ENCODE peak calls at places on chromosomes 6 and 20, in four cellular contexts. J is BE2C; B is fibroblast of the aortic adventitia; F is CD8-positive, alpha-beta T cell. O is an unnamed sample.

GRCh38 chr6:97697450-97697849 is 414.4 kb upstream of the MMS22L start:
- DNase-seq in F (no peak), J (no peak), B (no peak), O (no peak)

GRCh38 chr6:120826253-120826652 is 508.0 kb downstream of the TBC1D32 start:
- DNase-seq in F (no peak), J (peak), B (no peak), O (peak)

GRCh38 chr6:104633125-104633524 is 226.6 kb downstream of the HACE1 start:
- DNase-seq in F (no peak), J (no peak), B (no peak), O (no peak)

GRCh38 chr20:23160536-23161243 is 74.6 kb upstream of the CD93 start:
- DNase-seq in B (peak), J (no peak), F (no peak), O (no peak)

GRCh38 chr20:38961530-38962043 is 557 bp upstream of the DHX35 start:
- DNase-seq in J (no peak), B (no peak), F (no peak), O (no peak)

GRCh38 chr20:62816031-62816878 is 595 bp upstream of the COL9A3 start:
- DNase-seq in B (no peak), F (no peak), J (no peak), O (no peak)

GRCh38 chr6:10518461-10519216 is 2.5 kb upstream of the GCNT2 start:
- DNase-seq in B (peak), J (no peak), F (no peak), O (no peak)

GRCh38 chr20:18057106-18057993 is at the start of gene OVOL2:
- DNase-seq in J (no peak), B (no peak), F (no peak), O (peak)

GRCh38 chr6:32096394-32097258 is 12.5 kb downstream of the TNXB start:
- DNase-seq in B (no peak), J (peak), F (no peak), O (no peak)

GRCh38 chr6:38638941-38639497 is 710 bp downstream of the BTBD9 start:
- DNase-seq in F (peak), J (peak), B (peak), O (peak)

GRCh38 chr20:61730631-61731362 is 334.9 kb downstream of the TAF4 start:
- DNase-seq in B (no peak), J (no peak), F (no peak), O (no peak)

GRCh38 chr6:134374486-134374885 is 56.6 kb upstream of the SGK1 start:
- DNase-seq in J (no peak), F (no peak), B (peak), O (no peak)

GRCh38 chr6:139687055-139687454 is 312.6 kb upstream of the CITED2 start:
- DNase-seq in J (no peak), F (no peak), B (no peak), O (no peak)

GRCh38 chr6:32151885-32152311 is at the start of gene PRRT1:
- DNase-seq in J (no peak), B (peak), F (no peak), O (no peak)

GRCh38 chr6:6661684-6662083 is 73.2 kb downstream of the LY86 start:
- DNase-seq in J (peak), F (no peak), B (peak), O (no peak)

GRCh38 chr20:58308680-58309527 is 611 bp upstream of the RAB22A start:
- DNase-seq in B (peak), F (peak), J (peak), O (peak)

GRCh38 chr20:8720089-8720488 is 348.8 kb upstream of the PLCB4 start:
- DNase-seq in B (peak), J (no peak), F (no peak), O (no peak)

GRCh38 chr6:110635096-110635495 is 158.7 kb upstream of the SLC22A16 start:
- DNase-seq in J (no peak), F (no peak), B (no peak), O (no peak)

GRCh38 chr6:112216699-112217551 is 37.4 kb downstream of the LAMA4 start:
- DNase-seq in J (no peak), F (no peak), B (peak), O (no peak)

GRCh38 chr6:52009736-52010135 is 77.7 kb downstream of the PKHD1 start:
- DNase-seq in B (no peak), F (no peak), J (peak), O (no peak)

GRCh38 chr6:160978141-160978926 is 13.2 kb upstream of the MAP3K4 start:
- DNase-seq in J (no peak), B (peak), F (no peak), O (no peak)

GRCh38 chr20:34703573-34704176 is 469 bp upstream of the TP53INP2 start:
- DNase-seq in F (no peak), J (no peak), B (peak), O (no peak)

GRCh38 chr20:17530716-17531536 is at the start of gene BFSP1:
- DNase-seq in F (peak), B (peak), J (peak), O (peak)

GRCh38 chr20:58040447-58041290 is 187.8 kb downstream of the ANKRD60 start:
- DNase-seq in J (no peak), F (no peak), B (no peak), O (no peak)

GRCh38 chr6:139265512-139266190 is 26.1 kb downstream of the TXLNB start:
- DNase-seq in B (no peak), J (no peak), F (no peak), O (no peak)

GRCh38 chr6:14798594-14798982 is 447.3 kb upstream of the JARID2 start:
- DNase-seq in F (no peak), J (no peak), B (no peak), O (no peak)

GRCh38 chr20:36613974-36614373 is 8.4 kb downstream of the RAB5IF start:
- DNase-seq in F (no peak), J (no peak), B (no peak), O (no peak)

GRCh38 chr6:105401247-105402089 is 1.4 kb downstream of the PREP start:
- DNase-seq in J (no peak), B (no peak), F (no peak), O (no peak)

GRCh38 chr6:36904096-36904495 is 18.3 kb downstream of the C6orf89 start:
- DNase-seq in F (no peak), B (no peak), J (no peak), O (no peak)

GRCh38 chr6:143007626-143008025 is 53.1 kb upstream of the AIG1 start:
- DNase-seq in B (peak), F (no peak), J (no peak), O (no peak)

GRCh38 chr6:47407295-47408281 is 70.0 kb upstream of the CD2AP start:
- DNase-seq in F (no peak), J (no peak), B (peak), O (no peak)

GRCh38 chr20:50335105-50335504 is 144.5 kb downstream of the CEBPB start:
- DNase-seq in F (no peak), J (peak), B (no peak), O (no peak)

GRCh38 chr20:35120012-35120701 is 27.0 kb downstream of the EDEM2 start:
- DNase-seq in B (peak), F (no peak), J (no peak), O (no peak)

GRCh38 chr20:23021941-23022340 is 13.2 kb upstream of the SSTR4 start:
- DNase-seq in J (no peak), B (no peak), F (no peak), O (no peak)

GRCh38 chr20:58044286-58044685 is 184.2 kb downstream of the ANKRD60 start:
- DNase-seq in J (no peak), F (no peak), B (no peak), O (no peak)

GRCh38 chr6:125944434-125944816 is 12.1 kb upstream of the HINT3 start:
- DNase-seq in F (no peak), B (peak), J (no peak), O (no peak)

GRCh38 chr6:102582569-102582968 is 1189.1 kb downstream of the GRIK2 start:
- DNase-seq in B (no peak), J (peak), F (no peak), O (no peak)

GRCh38 chr20:45945678-45946148 is 11.2 kb downstream of the PCIF1 start:
- DNase-seq in B (no peak), F (no peak), J (no peak), O (no peak)
- TF ChIP-seq CTCF in B (no peak), F (no peak), J (no peak), O (no peak)

GRCh38 chr20:2093200-2093781 is 8.3 kb upstream of the STK35 start:
- DNase-seq in F (no peak), J (peak), B (no peak), O (peak)
- TF ChIP-seq CTCF in F (peak), J (peak), B (peak), O (peak)

DNA sequence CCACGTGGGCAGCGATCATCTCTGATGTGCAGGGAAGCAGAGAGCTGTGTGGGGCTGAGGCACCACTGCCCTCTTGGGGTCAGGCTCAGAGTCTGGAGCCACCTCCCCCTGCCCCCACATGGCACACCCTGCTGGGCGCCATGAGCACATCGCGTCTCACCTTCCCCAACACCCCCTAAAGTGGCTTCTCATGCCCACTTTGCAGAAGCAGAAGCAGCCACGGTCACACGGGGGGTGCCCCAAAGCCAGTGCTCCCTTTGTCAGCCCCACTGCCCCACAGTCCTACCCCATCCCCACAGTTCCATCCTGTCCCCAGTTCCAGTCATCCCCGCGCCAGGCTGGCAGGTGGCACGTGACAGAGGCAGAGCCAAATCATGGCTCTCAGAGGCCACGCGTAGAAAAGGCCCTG is 19.5 kb downstream of the SDCBP2 start:
- DNase-seq in F (no peak), J (no peak), B (no peak), O (no peak)
- TF ChIP-seq CTCF in F (no peak), J (no peak), B (no peak), O (no peak)

DNA sequence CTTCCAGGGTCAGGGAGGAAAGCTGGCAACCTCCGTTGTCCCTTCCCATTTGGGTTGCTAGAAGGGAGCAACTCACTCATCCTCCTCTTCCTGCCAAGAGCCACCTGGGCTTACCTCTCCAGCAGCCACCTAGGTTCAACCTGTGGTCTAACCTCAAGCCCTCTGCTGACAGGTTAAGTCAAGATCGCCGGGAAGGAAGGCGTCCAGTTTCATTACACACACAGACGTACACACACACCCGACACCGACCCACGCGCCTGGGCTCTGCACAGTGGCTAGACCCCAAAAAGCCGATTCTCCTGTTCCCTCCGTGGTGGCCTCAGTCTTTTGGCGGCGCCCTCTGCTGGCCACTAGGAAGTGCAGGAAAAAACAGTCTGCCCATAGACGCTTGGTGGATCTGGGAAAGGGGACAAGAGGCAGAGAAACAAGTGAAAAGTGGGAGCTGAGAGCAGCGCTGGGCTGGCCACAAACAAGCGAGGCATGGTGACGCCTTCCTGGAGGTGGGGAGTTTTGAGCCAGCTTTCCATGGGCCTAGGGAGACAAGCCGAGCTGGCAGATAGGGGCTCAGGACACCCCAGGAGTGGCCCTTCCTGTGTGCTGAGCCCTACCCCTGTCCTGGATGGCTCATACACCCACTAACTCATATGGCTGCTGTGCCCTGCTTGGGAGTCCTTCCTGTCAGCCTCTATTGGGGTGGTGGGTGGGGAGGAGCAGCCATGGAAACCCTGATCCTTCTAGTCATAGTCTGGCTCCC is 52.7 kb downstream of the MRPL14 start:
- DNase-seq in J (peak), F (peak), B (peak), O (peak)
- TF ChIP-seq CTCF in J (peak), F (peak), B (peak), O (peak)

DNA sequence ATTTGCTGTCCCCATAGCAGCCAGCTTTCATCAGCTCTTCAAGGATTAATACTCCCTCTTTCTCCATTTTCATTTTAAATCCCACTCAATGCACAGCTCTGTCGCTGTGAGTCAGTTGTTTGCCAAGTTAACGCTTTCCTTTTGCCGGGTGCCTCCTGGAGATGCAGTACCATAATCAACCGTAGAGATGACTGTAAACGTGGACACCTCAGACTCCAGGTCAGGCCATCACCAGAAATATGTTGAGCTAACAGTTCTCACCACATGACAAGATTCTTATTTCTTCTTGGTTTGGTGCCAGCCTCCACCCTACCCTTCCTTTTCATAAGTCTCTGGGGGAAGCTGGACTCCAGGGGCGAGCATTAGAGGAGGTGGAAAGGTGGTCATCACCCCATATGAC is 66.5 kb upstream of the TAB2 start:
- DNase-seq in F (no peak), B (no peak), J (no peak), O (no peak)
- TF ChIP-seq CTCF in F (no peak), B (no peak), J (no peak), O (no peak)

DNA sequence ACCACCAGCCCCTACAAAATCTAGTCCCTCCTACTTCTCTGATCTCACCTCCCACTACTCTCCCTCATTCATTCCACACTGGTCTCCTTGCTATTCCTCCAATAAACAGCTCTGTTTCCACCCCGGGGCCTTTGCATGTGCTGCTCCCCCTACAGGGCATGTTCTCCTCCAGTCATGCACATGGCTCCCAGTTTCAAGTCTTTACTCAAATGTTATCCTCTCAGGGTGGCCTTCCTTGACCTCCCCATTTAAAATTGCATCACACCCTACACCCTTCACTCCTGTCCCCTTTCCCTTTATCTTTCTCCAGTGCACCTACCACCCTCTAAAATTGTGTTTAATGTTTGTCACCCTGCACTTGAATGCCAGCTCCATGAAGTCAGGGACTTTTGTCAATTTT is 174.5 kb downstream of the MRPL14 start:
- DNase-seq in B (no peak), J (no peak), F (no peak), O (no peak)
- TF ChIP-seq CTCF in B (peak), J (peak), F (no peak), O (peak)

GRCh38 chr20:31719644-31720485 is 2.8 kb downstream of the BCL2L1 start:
- DNase-seq in B (peak), F (no peak), J (no peak), O (peak)

GRCh38 chr20:31723282-31724078 is 812 bp upstream of the BCL2L1 start:
- DNase-seq in J (peak), F (peak), B (peak), O (peak)

GRCh38 chr20:31721408-31722332 is 998 bp downstream of the BCL2L1 start:
- DNase-seq in J (no peak), B (no peak), F (no peak), O (no peak)

GRCh38 chr20:31720486-31721407 is 1.9 kb downstream of the BCL2L1 start:
- DNase-seq in B (no peak), F (no peak), J (no peak), O (no peak)

DNA sequence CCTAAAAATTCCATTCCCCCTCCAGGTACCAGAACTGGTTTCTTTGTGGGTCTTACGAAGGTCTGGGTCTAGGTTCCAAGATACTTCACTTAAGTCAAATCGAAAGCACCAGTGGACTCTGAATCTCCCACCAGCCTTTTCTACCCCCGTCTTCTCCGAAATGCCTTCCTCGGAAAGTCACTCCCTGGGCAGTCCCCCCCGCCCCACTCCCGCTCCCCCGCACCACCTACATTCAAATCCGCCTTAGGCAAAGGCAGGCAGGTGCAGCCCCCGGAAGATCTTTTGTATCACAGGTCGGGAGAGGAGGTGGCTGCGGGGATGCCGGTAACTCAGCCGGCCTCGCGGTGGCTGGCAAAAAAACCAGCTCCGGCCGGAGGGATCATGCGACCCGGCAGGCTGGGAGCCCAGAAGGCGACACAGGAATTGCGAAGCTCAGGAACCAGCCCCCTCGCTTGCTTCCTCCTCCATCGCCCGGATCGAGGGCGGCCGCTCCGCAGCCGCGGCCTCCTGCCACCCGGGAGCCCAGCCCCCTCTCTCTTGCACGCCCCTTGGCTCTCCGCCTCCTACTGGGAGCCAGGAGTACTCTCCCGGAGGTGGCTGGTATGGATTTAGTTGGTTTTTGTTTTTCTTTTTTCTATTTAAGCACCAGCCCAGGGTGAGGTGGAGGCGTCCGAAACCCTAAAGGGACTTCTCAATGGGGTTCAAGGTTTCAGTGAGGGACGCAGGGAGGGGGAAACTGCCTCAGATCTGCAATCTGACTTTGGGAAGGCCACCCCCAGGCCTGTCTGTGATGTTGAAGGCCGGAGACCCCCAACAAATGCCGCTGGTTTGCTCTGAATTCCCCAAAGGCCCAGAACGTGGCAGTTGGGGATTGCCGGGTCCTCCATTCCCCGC is at the start of gene BCL2L1:
- DNase-seq in B (peak), F (peak), J (peak), O (peak)
- TF ChIP-seq CTCF in B (peak), F (no peak), J (peak), O (peak)

GRCh38 chr20:25669826-25670422 is 26.7 kb downstream of the ZNF337 start:
- DNase-seq in F (no peak), J (no peak), B (peak), O (no peak)
- TF ChIP-seq CTCF in F (no peak), J (peak), B (peak), O (peak)